ENCODE peak calls at places on chromosomes 13 and 19, in six cellular contexts. N is substantia nigra; G is progenitor cell of endocrine pancreas; A is CD8-positive, alpha-beta memory T cell; R is GM23248; Q is hippocampal formation. W is an unnamed sample.

GRCh38 chr13:65472336-65472735 is 1757.8 kb downstream of the PCDH9 start:
- DNase-seq in A (no peak), R (no peak), G (no peak), Q (no peak), N (no peak), W (no peak)

GRCh38 chr19:17303167-17303939 is at the start of gene ABHD8:
- DNase-seq in Q (peak; percentile 79), A (peak; percentile 93), R (peak; percentile 98), G (peak; percentile 96), N (peak; percentile 72), W (peak; percentile 94)

GRCh38 chr13:99442273-99442895 is 58.9 kb upstream of the TM9SF2 start:
- DNase-seq in Q (peak; percentile 32), R (peak; percentile 58), G (no peak), N (no peak), A (peak; percentile 47), W (no peak)

GRCh38 chr19:55460670-55461258 is 678 bp downstream of the ISOC2 start:
- DNase-seq in N (peak; percentile 43), G (peak; percentile 59), R (peak; percentile 89), Q (no peak), A (peak; percentile 38), W (no peak)

GRCh38 chr13:113981201-113981605 is 7.3 kb upstream of the C13orf46 start:
- DNase-seq in N (no peak), A (no peak), Q (no peak), G (no peak), R (peak; percentile 21), W (no peak)

GRCh38 chr19:1068111-1069001 is 1.4 kb downstream of the ARHGAP45 start:
- DNase-seq in R (no peak), A (peak; percentile 55), Q (no peak), N (no peak), G (no peak), W (no peak)

GRCh38 chr19:5057860-5058259 is 88.9 kb downstream of the KDM4B start:
- DNase-seq in Q (no peak), N (no peak), G (no peak), A (no peak), R (peak; percentile 47), W (no peak)

GRCh38 chr13:99407906-99408702 is 93.2 kb upstream of the TM9SF2 start:
- DNase-seq in G (no peak), Q (no peak), R (no peak), N (no peak), A (no peak), W (no peak)

GRCh38 chr19:17209126-17210036 is 5.8 kb upstream of the USE1 start:
- DNase-seq in R (peak; percentile 48), G (no peak), Q (no peak), A (peak; percentile 21), N (no peak), W (no peak)

GRCh38 chr19:1449467-1450442 is at the start of gene APC2:
- DNase-seq in Q (peak; percentile 57), N (peak; percentile 84), G (no peak), A (peak; percentile 24), R (peak; percentile 69), W (peak; percentile 92)

GRCh38 chr13:75178436-75178835 is 303.5 kb downstream of the TBC1D4 start:
- DNase-seq in A (no peak), Q (no peak), N (no peak), G (no peak), R (peak; percentile 18), W (no peak)

GRCh38 chr13:95605426-95606125 is 38.9 kb downstream of the DZIP1 start:
- DNase-seq in N (no peak), G (no peak), R (no peak), Q (no peak), A (no peak), W (no peak)

GRCh38 chr19:19540707-19541515 is 2.8 kb downstream of the CILP2 start:
- DNase-seq in G (peak; percentile 33), Q (no peak), N (no peak), R (peak; percentile 65), A (peak; percentile 75), W (no peak)

GRCh38 chr13:27830010-27830409 is 37.7 kb downstream of the GSX1 start:
- DNase-seq in Q (no peak), R (peak; percentile 45), N (no peak), A (peak; percentile 41), G (peak; percentile 83), W (peak; percentile 57)

GRCh38 chr13:20351279-20352022 is 119.3 kb upstream of the GJB6 start:
- DNase-seq in R (peak; percentile 78), G (no peak), N (no peak), Q (no peak), A (no peak), W (no peak)

W was measured in dorsolateral prefrontal cortex.